ENCODE peak calls at places on chromosomes 5 and 9, in four cellular contexts. One of them, this sample, is unnamed.

GRCh38 chr9:34546834-34547827 is 24.3 kb upstream of the ENHO start:
- DNase-seq in dorsolateral prefrontal cortex: peak; percentile 84
- DNase-seq in nephron progenitor cell: peak; percentile 82
- DNase-seq in GM10248: peak; percentile 58
- DNase-seq in this sample: peak; percentile 59

GRCh38 chr9:125854553-125855275 is 107.5 kb downstream of the PBX3 start:
- DNase-seq in dorsolateral prefrontal cortex: no peak
- DNase-seq in nephron progenitor cell: no peak
- DNase-seq in GM10248: no peak
- DNase-seq in this sample: no peak

GRCh38 chr9:109652971-109653370 is 127.0 kb upstream of the PALM2AKAP2 start:
- DNase-seq in dorsolateral prefrontal cortex: peak; percentile 53
- DNase-seq in nephron progenitor cell: no peak
- DNase-seq in GM10248: no peak
- DNase-seq in this sample: no peak

GRCh38 chr5:170269579-170269978 is 28.0 kb downstream of the LCP2 start:
- DNase-seq in dorsolateral prefrontal cortex: no peak
- DNase-seq in nephron progenitor cell: no peak
- DNase-seq in GM10248: no peak
- DNase-seq in this sample: no peak

GRCh38 chr5:7904170-7904569 is 35.2 kb downstream of the MTRR start:
- DNase-seq in dorsolateral prefrontal cortex: no peak
- DNase-seq in nephron progenitor cell: no peak
- DNase-seq in GM10248: no peak
- DNase-seq in this sample: no peak

GRCh38 chr5:170648546-170648945 is 135.0 kb upstream of the GABRP start:
- DNase-seq in dorsolateral prefrontal cortex: no peak
- DNase-seq in nephron progenitor cell: no peak
- DNase-seq in GM10248: no peak
- DNase-seq in this sample: no peak

GRCh38 chr9:105173306-105173705 is 71.1 kb upstream of the SLC44A1 start:
- DNase-seq in dorsolateral prefrontal cortex: no peak
- DNase-seq in nephron progenitor cell: no peak
- DNase-seq in GM10248: no peak
- DNase-seq in this sample: no peak

GRCh38 chr9:110047955-110048472 is 159.9 kb downstream of the C9orf152 start:
- DNase-seq in dorsolateral prefrontal cortex: no peak
- DNase-seq in nephron progenitor cell: peak; percentile 52
- DNase-seq in GM10248: peak; percentile 45
- DNase-seq in this sample: peak; percentile 15

GRCh38 chr5:126354012-126354856 is 69.0 kb upstream of the GRAMD2B start:
- DNase-seq in dorsolateral prefrontal cortex: no peak
- DNase-seq in nephron progenitor cell: no peak
- DNase-seq in GM10248: peak; percentile 59
- DNase-seq in this sample: no peak

GRCh38 chr9:123941535-123942070 is 11.7 kb upstream of the DENND1A start:
- DNase-seq in dorsolateral prefrontal cortex: no peak
- DNase-seq in nephron progenitor cell: no peak
- DNase-seq in GM10248: no peak
- DNase-seq in this sample: no peak

GRCh38 chr5:128304791-128305190 is 221.2 kb downstream of the SLC12A2 start:
- DNase-seq in dorsolateral prefrontal cortex: no peak
- DNase-seq in nephron progenitor cell: no peak
- DNase-seq in GM10248: no peak
- DNase-seq in this sample: no peak

GRCh38 chr5:132001647-132002561 is 9.6 kb downstream of the ACSL6 start:
- DNase-seq in dorsolateral prefrontal cortex: no peak
- DNase-seq in nephron progenitor cell: peak; percentile 57
- DNase-seq in GM10248: no peak
- DNase-seq in this sample: no peak

GRCh38 chr5:36569456-36569855 is 37.0 kb upstream of the SLC1A3 start:
- DNase-seq in dorsolateral prefrontal cortex: no peak
- DNase-seq in nephron progenitor cell: no peak
- DNase-seq in GM10248: no peak
- DNase-seq in this sample: no peak

GRCh38 chr5:54171645-54172384 is 138.6 kb downstream of the ARL15 start:
- DNase-seq in dorsolateral prefrontal cortex: no peak
- DNase-seq in nephron progenitor cell: no peak
- DNase-seq in GM10248: no peak
- DNase-seq in this sample: no peak

GRCh38 chr9:33388110-33388994 is 14.0 kb downstream of the AQP7 start:
- DNase-seq in dorsolateral prefrontal cortex: no peak
- DNase-seq in nephron progenitor cell: no peak
- DNase-seq in GM10248: no peak
- DNase-seq in this sample: no peak

GRCh38 chr5:124932791-124933600 is 186.6 kb upstream of the ZNF608 start:
- DNase-seq in dorsolateral prefrontal cortex: no peak
- DNase-seq in nephron progenitor cell: no peak
- DNase-seq in GM10248: no peak
- DNase-seq in this sample: no peak

GRCh38 chr5:132301341-132302274 is 7.4 kb downstream of the SLC22A4 start:
- DNase-seq in dorsolateral prefrontal cortex: no peak
- DNase-seq in nephron progenitor cell: no peak
- DNase-seq in GM10248: no peak
- DNase-seq in this sample: no peak

GRCh38 chr5:98529321-98529720 is 244.1 kb upstream of the RGMB start:
- DNase-seq in dorsolateral prefrontal cortex: no peak
- DNase-seq in nephron progenitor cell: no peak
- DNase-seq in GM10248: no peak
- DNase-seq in this sample: no peak

GRCh38 chr9:68983797-68984419 is 30.0 kb downstream of the PRKACG start:
- DNase-seq in dorsolateral prefrontal cortex: no peak
- DNase-seq in nephron progenitor cell: no peak
- DNase-seq in GM10248: no peak
- DNase-seq in this sample: no peak

GRCh38 chr5:174624754-174625506 is 99.5 kb upstream of the MSX2 start:
- DNase-seq in dorsolateral prefrontal cortex: no peak
- DNase-seq in nephron progenitor cell: no peak
- DNase-seq in GM10248: no peak
- DNase-seq in this sample: no peak

GRCh38 chr5:86997501-86997900 is 270.2 kb upstream of the RASA1 start:
- DNase-seq in dorsolateral prefrontal cortex: no peak
- DNase-seq in nephron progenitor cell: no peak
- DNase-seq in GM10248: no peak
- DNase-seq in this sample: no peak

GRCh38 chr5:172860520-172861443 is 26.7 kb downstream of the ERGIC1 start:
- DNase-seq in dorsolateral prefrontal cortex: peak; percentile 67
- DNase-seq in nephron progenitor cell: no peak
- DNase-seq in GM10248: no peak
- DNase-seq in this sample: no peak

GRCh38 chr5:82057051-82057450 is 85.2 kb downstream of the ATG10 start:
- DNase-seq in dorsolateral prefrontal cortex: no peak
- DNase-seq in nephron progenitor cell: no peak
- DNase-seq in GM10248: no peak
- DNase-seq in this sample: no peak

GRCh38 chr9:114290561-114290986 is 32.3 kb upstream of the ORM1 start:
- DNase-seq in dorsolateral prefrontal cortex: peak; percentile 20
- DNase-seq in nephron progenitor cell: no peak
- DNase-seq in GM10248: no peak
- DNase-seq in this sample: no peak

GRCh38 chr9:132998861-132999635 is 20.6 kb downstream of the GFI1B start:
- DNase-seq in dorsolateral prefrontal cortex: no peak
- DNase-seq in nephron progenitor cell: no peak
- DNase-seq in GM10248: no peak
- DNase-seq in this sample: no peak

GRCh38 chr5:67030289-67031069 is 166.1 kb downstream of the CD180 start:
- DNase-seq in dorsolateral prefrontal cortex: no peak
- DNase-seq in nephron progenitor cell: no peak
- DNase-seq in GM10248: no peak
- DNase-seq in this sample: no peak

GRCh38 chr5:147887026-147887627 is 8.6 kb downstream of the SCGB3A2 start:
- DNase-seq in dorsolateral prefrontal cortex: no peak
- DNase-seq in nephron progenitor cell: no peak
- DNase-seq in GM10248: no peak
- DNase-seq in this sample: no peak

GRCh38 chr5:33059081-33059480 is 348.0 kb downstream of the NPR3 start:
- DNase-seq in dorsolateral prefrontal cortex: no peak
- DNase-seq in nephron progenitor cell: no peak
- DNase-seq in GM10248: no peak
- DNase-seq in this sample: no peak

GRCh38 chr9:135282001-135282731 is 194.7 kb downstream of the OLFM1 start:
- DNase-seq in dorsolateral prefrontal cortex: peak; percentile 75
- DNase-seq in nephron progenitor cell: no peak
- DNase-seq in GM10248: no peak
- DNase-seq in this sample: no peak
- TF ChIP-seq CTCF in dorsolateral prefrontal cortex: no peak
- TF ChIP-seq CTCF in nephron progenitor cell: no peak
- TF ChIP-seq CTCF in GM10248: no peak
- TF ChIP-seq CTCF in this sample: no peak

GRCh38 chr5:151697452-151697851 is 10.7 kb upstream of the SPARC start:
- DNase-seq in dorsolateral prefrontal cortex: no peak
- DNase-seq in nephron progenitor cell: no peak
- DNase-seq in GM10248: no peak
- DNase-seq in this sample: no peak
- TF ChIP-seq CTCF in dorsolateral prefrontal cortex: no peak
- TF ChIP-seq CTCF in nephron progenitor cell: no peak
- TF ChIP-seq CTCF in GM10248: no peak
- TF ChIP-seq CTCF in this sample: no peak

GRCh38 chr5:21810737-21811316 is 1042.3 kb downstream of the CDH12 start:
- DNase-seq in dorsolateral prefrontal cortex: no peak
- DNase-seq in nephron progenitor cell: no peak
- DNase-seq in GM10248: no peak
- DNase-seq in this sample: no peak
- TF ChIP-seq CTCF in dorsolateral prefrontal cortex: peak; percentile 59
- TF ChIP-seq CTCF in nephron progenitor cell: peak; percentile 41
- TF ChIP-seq CTCF in GM10248: peak; percentile 45
- TF ChIP-seq CTCF in this sample: peak; percentile 61

GRCh38 chr5:149932445-149933350 is 11.9 kb downstream of the PDE6A start:
- DNase-seq in dorsolateral prefrontal cortex: no peak
- DNase-seq in nephron progenitor cell: peak; percentile 37
- DNase-seq in GM10248: no peak
- DNase-seq in this sample: no peak
- TF ChIP-seq CTCF in dorsolateral prefrontal cortex: no peak
- TF ChIP-seq CTCF in nephron progenitor cell: peak; percentile 37
- TF ChIP-seq CTCF in GM10248: no peak
- TF ChIP-seq CTCF in this sample: peak; percentile 37

GRCh38 chr5:40680741-40681350 is 1.1 kb downstream of the PTGER4 start:
- DNase-seq in dorsolateral prefrontal cortex: no peak
- DNase-seq in nephron progenitor cell: peak; percentile 35
- DNase-seq in GM10248: peak; percentile 22
- DNase-seq in this sample: peak; percentile 19
- TF ChIP-seq CTCF in dorsolateral prefrontal cortex: no peak
- TF ChIP-seq CTCF in nephron progenitor cell: no peak
- TF ChIP-seq CTCF in GM10248: no peak
- TF ChIP-seq CTCF in this sample: peak; percentile 52

GRCh38 chr9:136173648-136174290 is 31.2 kb downstream of the LHX3 start:
- DNase-seq in dorsolateral prefrontal cortex: no peak
- DNase-seq in nephron progenitor cell: no peak
- DNase-seq in GM10248: no peak
- DNase-seq in this sample: no peak

GRCh38 chr9:136172412-136173079 is 32.4 kb downstream of the LHX3 start:
- DNase-seq in dorsolateral prefrontal cortex: no peak
- DNase-seq in nephron progenitor cell: no peak
- DNase-seq in GM10248: no peak
- DNase-seq in this sample: no peak

GRCh38 chr9:136177224-136177623 is 27.7 kb downstream of the LHX3 start:
- DNase-seq in dorsolateral prefrontal cortex: no peak
- DNase-seq in nephron progenitor cell: no peak
- DNase-seq in GM10248: no peak
- DNase-seq in this sample: no peak

GRCh38 chr9:136175745-136176290 is 29.1 kb downstream of the LHX3 start:
- DNase-seq in dorsolateral prefrontal cortex: no peak
- DNase-seq in nephron progenitor cell: no peak
- DNase-seq in GM10248: no peak
- DNase-seq in this sample: no peak

DNA sequence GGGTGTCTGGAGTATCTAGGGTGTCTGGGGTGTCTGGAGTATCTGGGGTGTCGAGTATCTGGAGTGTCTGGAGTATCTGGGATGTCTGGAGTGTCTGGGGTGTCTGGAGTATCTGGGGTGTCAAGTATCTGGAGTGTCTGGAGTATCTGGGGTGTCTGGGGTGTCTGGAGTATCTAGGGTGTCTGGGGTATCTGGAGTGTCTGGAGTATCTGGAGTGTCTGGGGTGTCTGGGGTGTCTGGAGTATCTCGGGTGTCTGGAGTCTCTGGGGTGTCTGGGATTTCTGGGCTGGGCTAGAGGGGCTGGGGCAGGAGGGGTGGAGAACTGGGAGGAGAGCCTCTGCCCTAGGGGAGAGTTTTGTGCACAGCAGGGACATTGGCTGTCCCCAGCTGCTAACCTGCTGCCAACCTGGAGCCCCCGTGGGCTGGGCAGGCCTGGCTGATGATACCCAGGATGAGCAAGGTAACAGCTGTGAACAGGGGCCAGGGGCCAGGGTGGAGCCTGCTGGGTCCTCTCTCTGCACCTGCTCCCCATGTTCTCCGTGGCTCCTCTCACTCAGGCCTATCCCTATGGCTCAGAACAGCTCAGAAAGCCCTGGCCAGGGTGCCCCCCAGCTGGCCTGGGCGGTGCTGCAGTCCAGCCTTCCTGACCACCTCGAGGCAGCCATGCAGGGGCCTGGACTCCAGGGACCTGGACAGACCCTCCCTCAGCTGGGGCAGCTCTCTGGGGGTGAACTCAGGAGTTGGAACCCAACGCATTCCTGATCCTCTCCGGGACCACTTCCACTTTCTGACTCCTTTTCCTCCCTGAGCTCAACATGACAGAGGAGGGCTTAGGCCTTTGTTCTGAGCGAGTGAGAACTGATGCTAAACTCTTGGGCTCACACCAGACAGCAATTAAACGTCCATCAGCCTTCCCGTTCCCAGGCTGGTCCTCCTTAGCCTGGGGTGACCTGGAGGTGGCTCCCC is 29.9 kb downstream of the LHX3 start:
- DNase-seq in dorsolateral prefrontal cortex: no peak
- DNase-seq in nephron progenitor cell: no peak
- DNase-seq in GM10248: no peak
- DNase-seq in this sample: no peak
- TF ChIP-seq CTCF in dorsolateral prefrontal cortex: no peak
- TF ChIP-seq CTCF in nephron progenitor cell: no peak
- TF ChIP-seq CTCF in GM10248: no peak
- TF ChIP-seq CTCF in this sample: no peak

GRCh38 chr9:77211561-77211960 is 34.2 kb downstream of the VPS13A start:
- DNase-seq in dorsolateral prefrontal cortex: no peak
- DNase-seq in nephron progenitor cell: no peak
- DNase-seq in GM10248: no peak
- DNase-seq in this sample: no peak

GRCh38 chr9:77221431-77221830 is 44.1 kb downstream of the VPS13A start:
- DNase-seq in dorsolateral prefrontal cortex: no peak
- DNase-seq in nephron progenitor cell: no peak
- DNase-seq in GM10248: no peak
- DNase-seq in this sample: no peak

GRCh38 chr9:77212801-77213200 is 35.5 kb downstream of the VPS13A start:
- DNase-seq in dorsolateral prefrontal cortex: no peak
- DNase-seq in nephron progenitor cell: no peak
- DNase-seq in GM10248: no peak
- DNase-seq in this sample: no peak

GRCh38 chr9:77218612-77219011 is 41.3 kb downstream of the VPS13A start:
- DNase-seq in dorsolateral prefrontal cortex: no peak
- DNase-seq in nephron progenitor cell: no peak
- DNase-seq in GM10248: no peak
- DNase-seq in this sample: no peak

GRCh38 chr9:77215874-77216273 is 38.5 kb downstream of the VPS13A start:
- DNase-seq in dorsolateral prefrontal cortex: no peak
- DNase-seq in nephron progenitor cell: no peak
- DNase-seq in GM10248: no peak
- DNase-seq in this sample: no peak
- TF ChIP-seq CTCF in dorsolateral prefrontal cortex: no peak
- TF ChIP-seq CTCF in nephron progenitor cell: peak; percentile 18
- TF ChIP-seq CTCF in GM10248: no peak
- TF ChIP-seq CTCF in this sample: no peak